ENCODE peak calls at places on chromosomes 6 and 20, in six cellular contexts. X, L, A, C, T and D are unnamed samples.

GRCh38 chr20:57748601-57749130 is 38.9 kb upstream of the PMEPA1 start:
- DNase-seq in X (peak), L (peak), A (no peak), C (peak), T (peak), D (peak)

GRCh38 chr6:124993327-124993726 is 31.1 kb downstream of the RNF217 start:
- DNase-seq in X (no peak), L (no peak), A (no peak), C (no peak), T (no peak), D (no peak)

GRCh38 chr6:89410231-89411018 is 1.6 kb downstream of the RRAGD start:
- DNase-seq in X (no peak), L (no peak), A (no peak), C (no peak), T (peak), D (no peak)

GRCh38 chr6:159110013-159110412 is 59.2 kb upstream of the FNDC1 start:
- DNase-seq in X (peak), L (no peak), A (no peak), C (peak), T (peak), D (peak)

GRCh38 chr6:56875961-56876360 is 78.9 kb upstream of the BEND6 start:
- DNase-seq in X (no peak), L (no peak), A (no peak), C (no peak), T (peak), D (peak)

GRCh38 chr20:48690888-48691287 is 136.9 kb downstream of the PREX1 start:
- DNase-seq in X (no peak), L (no peak), A (no peak), C (no peak), T (no peak), D (no peak)

GRCh38 chr6:52010145-52010544 is 77.3 kb downstream of the PKHD1 start:
- DNase-seq in X (no peak), L (no peak), A (no peak), C (no peak), T (no peak), D (no peak)

GRCh38 chr6:113655761-113656160 is 201.4 kb upstream of the MARCKS start:
- DNase-seq in X (no peak), L (no peak), A (no peak), C (no peak), T (no peak), D (no peak)

GRCh38 chr6:170108456-170108855 is 182.4 kb downstream of the DLL1 start:
- DNase-seq in X (no peak), L (no peak), A (no peak), C (no peak), T (no peak), D (no peak)

GRCh38 chr6:42142118-42142835 is at the start of gene C6orf132:
- DNase-seq in X (peak), L (no peak), A (no peak), C (peak), T (peak), D (peak)

GRCh38 chr20:50015993-50016770 is 33.4 kb downstream of the SNAI1 start:
- DNase-seq in X (no peak), L (no peak), A (no peak), C (no peak), T (peak), D (no peak)

GRCh38 chr6:126672654-126673053 is 332.7 kb downstream of the CENPW start:
- DNase-seq in X (no peak), L (no peak), A (no peak), C (no peak), T (peak), D (peak)